ENCODE peak calls at places on chromosome 12, in seven cellular contexts. One of them, this sample, is unnamed.

GRCh38 chr12:65511134-65511912 is 232.8 kb downstream of the MSRB3 start:
- DNase-seq in fibroblast of mammary gland: peak
- DNase-seq in GM04504: no peak
- DNase-seq in nephron progenitor cell: no peak
- DNase-seq in adipocyte: no peak
- DNase-seq in NCI-H774: no peak
- DNase-seq in endodermal cell: no peak
- DNase-seq in this sample: no peak

GRCh38 chr12:113647048-113647447 is 175.4 kb upstream of the LHX5 start:
- DNase-seq in NCI-H774: peak
- DNase-seq in GM04504: no peak
- DNase-seq in nephron progenitor cell: peak
- DNase-seq in fibroblast of mammary gland: no peak
- DNase-seq in endodermal cell: peak
- DNase-seq in adipocyte: no peak
- DNase-seq in this sample: no peak

GRCh38 chr12:76878045-76878898 is 547 bp downstream of the CSRP2 start:
- DNase-seq in GM04504: no peak
- DNase-seq in endodermal cell: peak
- DNase-seq in adipocyte: peak
- DNase-seq in NCI-H774: peak
- DNase-seq in fibroblast of mammary gland: no peak
- DNase-seq in nephron progenitor cell: peak
- DNase-seq in this sample: no peak

GRCh38 chr12:127162902-127163301 is 1104.1 kb upstream of the TMEM132C start:
- DNase-seq in GM04504: peak
- DNase-seq in endodermal cell: no peak
- DNase-seq in NCI-H774: no peak
- DNase-seq in adipocyte: peak
- DNase-seq in fibroblast of mammary gland: peak
- DNase-seq in nephron progenitor cell: no peak
- DNase-seq in this sample: peak

GRCh38 chr12:107931761-107932160 is 157.3 kb downstream of the ASCL4 start:
- DNase-seq in NCI-H774: no peak
- DNase-seq in endodermal cell: no peak
- DNase-seq in GM04504: no peak
- DNase-seq in fibroblast of mammary gland: no peak
- DNase-seq in adipocyte: no peak
- DNase-seq in nephron progenitor cell: no peak
- DNase-seq in this sample: no peak

GRCh38 chr12:133156125-133156690 is 25.1 kb upstream of the ZNF268 start:
- DNase-seq in adipocyte: no peak
- DNase-seq in nephron progenitor cell: no peak
- DNase-seq in endodermal cell: no peak
- DNase-seq in GM04504: no peak
- DNase-seq in fibroblast of mammary gland: no peak
- DNase-seq in NCI-H774: no peak
- DNase-seq in this sample: no peak

GRCh38 chr12:57726151-57726883 is 12.2 kb downstream of the AGAP2 start:
- DNase-seq in GM04504: peak
- DNase-seq in nephron progenitor cell: peak
- DNase-seq in endodermal cell: peak
- DNase-seq in fibroblast of mammary gland: peak
- DNase-seq in adipocyte: peak
- DNase-seq in NCI-H774: peak
- DNase-seq in this sample: no peak

GRCh38 chr12:110863161-110863560 is 16.4 kb downstream of the CCDC63 start:
- DNase-seq in GM04504: no peak
- DNase-seq in adipocyte: no peak
- DNase-seq in NCI-H774: no peak
- DNase-seq in endodermal cell: no peak
- DNase-seq in fibroblast of mammary gland: no peak
- DNase-seq in nephron progenitor cell: no peak
- DNase-seq in this sample: no peak

GRCh38 chr12:42086021-42086420 is 58.7 kb downstream of the GXYLT1 start:
- DNase-seq in endodermal cell: no peak
- DNase-seq in fibroblast of mammary gland: peak
- DNase-seq in NCI-H774: no peak
- DNase-seq in GM04504: no peak
- DNase-seq in adipocyte: peak
- DNase-seq in nephron progenitor cell: no peak
- DNase-seq in this sample: peak

GRCh38 chr12:102043928-102044327 is 17.9 kb downstream of the WASHC3 start:
- DNase-seq in fibroblast of mammary gland: no peak
- DNase-seq in GM04504: no peak
- DNase-seq in nephron progenitor cell: no peak
- DNase-seq in NCI-H774: no peak
- DNase-seq in endodermal cell: no peak
- DNase-seq in adipocyte: no peak
- DNase-seq in this sample: no peak

GRCh38 chr12:101459642-101460346 is 15.3 kb upstream of the SPIC start:
- DNase-seq in nephron progenitor cell: no peak
- DNase-seq in fibroblast of mammary gland: peak
- DNase-seq in endodermal cell: peak
- DNase-seq in NCI-H774: peak
- DNase-seq in GM04504: peak
- DNase-seq in adipocyte: peak
- DNase-seq in this sample: no peak

GRCh38 chr12:127083028-127083949 is 1183.7 kb upstream of the TMEM132C start:
- DNase-seq in GM04504: peak
- DNase-seq in nephron progenitor cell: no peak
- DNase-seq in fibroblast of mammary gland: peak
- DNase-seq in endodermal cell: no peak
- DNase-seq in NCI-H774: peak
- DNase-seq in adipocyte: peak
- DNase-seq in this sample: peak

GRCh38 chr12:132386926-132387497 is 57.6 kb upstream of the GALNT9 start:
- DNase-seq in GM04504: no peak
- DNase-seq in nephron progenitor cell: no peak
- DNase-seq in NCI-H774: no peak
- DNase-seq in adipocyte: no peak
- DNase-seq in fibroblast of mammary gland: no peak
- DNase-seq in endodermal cell: no peak
- DNase-seq in this sample: no peak

GRCh38 chr12:111426341-111427185 is 20.8 kb downstream of the SH2B3 start:
- DNase-seq in NCI-H774: no peak
- DNase-seq in nephron progenitor cell: no peak
- DNase-seq in endodermal cell: no peak
- DNase-seq in fibroblast of mammary gland: peak
- DNase-seq in GM04504: no peak
- DNase-seq in adipocyte: peak
- DNase-seq in this sample: no peak

GRCh38 chr12:6631549-6631961 is 4.2 kb downstream of the LPAR5 start:
- DNase-seq in endodermal cell: peak
- DNase-seq in nephron progenitor cell: no peak
- DNase-seq in NCI-H774: no peak
- DNase-seq in GM04504: no peak
- DNase-seq in fibroblast of mammary gland: no peak
- DNase-seq in adipocyte: no peak
- DNase-seq in this sample: no peak

GRCh38 chr12:1608783-1609119 is 14.4 kb upstream of the FBXL14 start:
- DNase-seq in nephron progenitor cell: no peak
- DNase-seq in GM04504: no peak
- DNase-seq in fibroblast of mammary gland: no peak
- DNase-seq in NCI-H774: no peak
- DNase-seq in adipocyte: no peak
- DNase-seq in endodermal cell: no peak
- DNase-seq in this sample: no peak

GRCh38 chr12:118029166-118029565 is 12.7 kb downstream of the RFC5 start:
- DNase-seq in endodermal cell: no peak
- DNase-seq in fibroblast of mammary gland: no peak
- DNase-seq in adipocyte: no peak
- DNase-seq in nephron progenitor cell: no peak
- DNase-seq in NCI-H774: no peak
- DNase-seq in GM04504: no peak
- DNase-seq in this sample: no peak

GRCh38 chr12:32502693-32503510 is 103.5 kb downstream of the FGD4 start:
- DNase-seq in endodermal cell: no peak
- DNase-seq in adipocyte: peak
- DNase-seq in GM04504: peak
- DNase-seq in NCI-H774: no peak
- DNase-seq in fibroblast of mammary gland: peak
- DNase-seq in nephron progenitor cell: no peak
- DNase-seq in this sample: peak